ENCODE peak calls at places on chromosome 6, in four cellular contexts. L, I, H and U are unnamed samples.
A peak's percentile ranks its signal among the peaks of the same experiment; 100 is the strongest.

GRCh38 chr6:26536571-26537159 is 1.5 kb upstream of the HMGN4 start:
- DNase-seq in L (no peak), I (no peak), H (no peak), U (peak; percentile 72)

GRCh38 chr6:28977351-28978136 is 27.6 kb downstream of the ZNF311 start:
- DNase-seq in L (no peak), I (peak; percentile 27), H (peak; percentile 74), U (no peak)

GRCh38 chr6:88166493-88166900 is 350 bp upstream of the CNR1 start:
- DNase-seq in L (no peak), I (peak; percentile 23), H (no peak), U (no peak)

GRCh38 chr6:107421696-107422256 is 37.6 kb downstream of the PDSS2 start:
- DNase-seq in L (no peak), I (no peak), H (no peak), U (no peak)

GRCh38 chr6:30763618-30764489 is 19.5 kb upstream of the IER3 start:
- DNase-seq in L (no peak), I (no peak), H (no peak), U (peak; percentile 88)

GRCh38 chr6:4903751-4904370 is 100.0 kb downstream of the RPP40 start:
- DNase-seq in L (no peak), I (no peak), H (no peak), U (no peak)

GRCh38 chr6:168158980-168159349 is 80.0 kb upstream of the FRMD1 start:
- DNase-seq in L (no peak), I (no peak), H (no peak), U (no peak)

GRCh38 chr6:30685977-30686907 is at the start of gene PPP1R18:
- DNase-seq in L (peak; percentile 57), I (peak; percentile 87), H (peak; percentile 92), U (peak; percentile 59)

GRCh38 chr6:3355358-3356055 is 96.8 kb downstream of the PSMG4 start:
- DNase-seq in L (no peak), I (peak; percentile 55), H (no peak), U (no peak)

GRCh38 chr6:160995271-160995670 is 3.7 kb downstream of the MAP3K4 start:
- DNase-seq in L (no peak), I (no peak), H (no peak), U (no peak)

GRCh38 chr6:134449781-134450180 is 131.9 kb upstream of the SGK1 start:
- DNase-seq in L (no peak), I (no peak), H (no peak), U (no peak)

GRCh38 chr6:35411066-35411465 is 41.1 kb upstream of the FANCE start:
- DNase-seq in L (no peak), I (no peak), H (no peak), U (no peak)

GRCh38 chr6:35486005-35486925 is 10.6 kb downstream of the TEAD3 start:
- DNase-seq in L (no peak), I (peak; percentile 42), H (peak; percentile 74), U (no peak)

GRCh38 chr6:113073611-113074191 is 726.6 kb downstream of the RFPL4B start:
- DNase-seq in L (no peak), I (no peak), H (no peak), U (no peak)

GRCh38 chr6:154621611-154622010 is 111.1 kb upstream of the CNKSR3 start:
- DNase-seq in L (no peak), I (no peak), H (no peak), U (no peak)
- H3K27ac ChIP-seq in L (no peak overlapping the region), I (no peak overlapping the region), H (no peak overlapping the region), U (no peak overlapping the region)

GRCh38 chr6:52522151-52522626 is 54.7 kb downstream of the TRAM2 start:
- DNase-seq in L (no peak), I (peak; percentile 67), H (no peak), U (no peak)
- H3K27ac ChIP-seq in L (no peak overlapping the region), I (peak overlapping the region; percentile 56), H (peak overlapping the region; percentile 45), U (no peak overlapping the region)

DNA sequence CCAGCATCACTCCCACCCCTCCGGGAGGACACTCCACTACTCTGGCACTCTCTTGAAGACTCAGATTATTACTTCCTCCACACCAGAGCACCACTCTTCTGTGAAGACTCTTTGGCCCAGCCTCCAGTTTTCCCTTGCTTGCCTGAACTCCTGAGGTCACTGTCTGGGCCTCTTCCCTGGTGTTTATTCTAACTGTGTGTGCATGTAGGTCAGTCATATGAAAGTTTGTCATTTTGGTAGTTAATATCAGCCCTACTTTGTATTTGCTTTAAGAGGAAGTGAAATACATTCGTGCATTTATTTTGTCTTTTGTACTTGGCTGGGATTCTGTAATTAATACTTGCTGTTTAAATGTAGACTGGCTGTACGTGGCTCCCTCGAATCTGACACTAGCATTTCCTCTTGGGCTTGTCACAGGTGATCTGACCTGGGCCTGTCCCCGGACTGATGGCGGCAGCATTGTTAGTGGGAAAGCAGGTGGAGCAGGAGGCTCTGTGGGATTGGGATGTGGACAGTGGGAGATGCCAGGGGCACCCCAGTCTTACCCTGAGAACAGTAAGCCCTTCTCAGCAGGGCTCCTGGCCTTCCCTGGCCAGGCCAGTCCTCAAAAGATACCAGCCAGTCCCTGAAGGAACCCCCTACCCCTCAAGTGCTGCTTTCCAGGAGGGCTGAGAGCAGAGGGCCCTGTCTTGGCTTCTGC is 350.5 kb downstream of the CDC5L start:
- DNase-seq in L (no peak), I (no peak), H (no peak), U (no peak)
- H3K27ac ChIP-seq in L (no peak overlapping the region), I (no peak overlapping the region), H (no peak overlapping the region), U (no peak overlapping the region)

GRCh38 chr6:148999921-149000589 is 253.2 kb downstream of the UST start:
- DNase-seq in L (no peak), I (peak; percentile 72), H (peak; percentile 83), U (peak; percentile 35)
- H3K27ac ChIP-seq in L (no peak overlapping the region), I (no peak overlapping the region), H (peak overlapping the region; percentile 60), U (no peak overlapping the region)

GRCh38 chr6:44661631-44662030 is 274.1 kb downstream of the CDC5L start:
- DNase-seq in L (no peak), I (no peak), H (no peak), U (no peak)

GRCh38 chr6:44661221-44661609 is 273.7 kb downstream of the CDC5L start:
- DNase-seq in L (no peak), I (no peak), H (no peak), U (peak; percentile 86)

GRCh38 chr6:44663860-44664584 is 276.5 kb downstream of the CDC5L start:
- DNase-seq in L (no peak), I (no peak), H (no peak), U (peak; percentile 47)

GRCh38 chr6:44660561-44661220 is 273.2 kb downstream of the CDC5L start:
- DNase-seq in L (no peak), I (no peak), H (no peak), U (peak; percentile 96)

DNA sequence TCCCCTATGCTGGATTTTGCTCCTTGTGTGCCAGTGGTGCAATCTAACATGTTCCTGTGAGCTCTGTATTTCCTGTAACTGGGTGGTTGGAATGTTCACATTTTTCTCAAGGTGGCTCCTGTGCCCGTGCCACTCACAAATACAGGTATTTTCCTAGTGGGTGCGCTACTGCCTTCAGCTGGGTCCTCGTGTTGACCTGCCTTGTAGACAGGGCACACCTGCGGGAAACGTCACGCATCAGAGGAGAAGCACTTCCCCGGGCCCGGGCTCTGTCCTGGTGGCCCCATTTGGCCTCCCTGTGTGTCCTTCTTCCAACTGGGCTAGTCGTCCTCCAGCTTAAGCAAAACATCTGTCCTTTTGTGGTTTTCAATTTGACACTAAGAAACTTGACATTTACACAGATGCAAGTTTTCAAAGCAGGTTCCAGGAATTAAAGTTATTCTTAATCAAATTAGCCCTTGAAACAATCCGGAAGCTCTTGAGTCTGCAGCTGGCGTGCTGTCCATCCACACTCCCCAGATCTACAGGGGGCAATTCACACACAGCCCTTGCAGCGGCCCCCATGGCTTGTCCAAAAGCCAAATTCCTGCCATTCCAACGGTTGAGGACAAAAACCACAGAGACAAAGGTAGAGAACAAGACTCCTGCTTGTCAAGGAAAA is 275.1 kb downstream of the CDC5L start:
- DNase-seq in L (no peak), I (no peak), H (no peak), U (peak; percentile 99)
- H3K27ac ChIP-seq in L (no peak overlapping the region), I (no peak overlapping the region), H (no peak overlapping the region), U (peak overlapping the region; percentile 100)

GRCh38 chr6:123454448-123454847 is 182.3 kb downstream of the TRDN start:
- DNase-seq in L (no peak), I (no peak), H (no peak), U (no peak)
- H3K27ac ChIP-seq in L (no peak overlapping the region), I (no peak overlapping the region), H (no peak overlapping the region), U (no peak overlapping the region)

GRCh38 chr6:13488015-13488895 is 855 bp upstream of the GFOD1 start:
- DNase-seq in L (no peak), I (peak; percentile 69), H (peak; percentile 77), U (no peak)
- H3K27ac ChIP-seq in L (no peak overlapping the region), I (peak overlapping the region; percentile 97), H (peak overlapping the region; percentile 97), U (no peak overlapping the region)

GRCh38 chr6:110653381-110653780 is 161.9 kb downstream of the CDK19 start:
- DNase-seq in L (no peak), I (no peak), H (no peak), U (no peak)
- H3K27ac ChIP-seq in L (no peak overlapping the region), I (no peak overlapping the region), H (no peak overlapping the region), U (no peak overlapping the region)